ENCODE peak calls at places on chromosome 15, in seven cellular contexts. M is H9, Q is IMR-90, J is mesenchymal stem cell, W is mesendoderm, V is H1, N is trophoblast cell. Y is an unnamed sample.
A peak's percentile ranks its signal among the peaks of the same experiment; 100 is the strongest.

GRCh38 chr15:75428152-75428551 is 23.3 kb downstream of the SIN3A start:
- DNase-seq in M (no peak), Q (no peak), J (no peak), W (no peak), V (no peak), N (no peak), Y (no peak)

GRCh38 chr15:72782993-72783562 is 480 bp downstream of the ADPGK start:
- DNase-seq in M (no peak), Q (peak; percentile 27), J (peak; percentile 88), W (peak; percentile 74), V (no peak), N (peak; percentile 15), Y (no peak)

GRCh38 chr15:51331141-51331540 is 7.3 kb downstream of the CYP19A1 start:
- DNase-seq in M (no peak), Q (peak; percentile 25), J (no peak), W (peak; percentile 59), V (no peak), N (peak; percentile 54), Y (no peak)

GRCh38 chr15:74798388-74799254 is 14.0 kb upstream of the LMAN1L start:
- DNase-seq in M (no peak), Q (no peak), J (no peak), W (no peak), V (no peak), N (no peak), Y (no peak)

GRCh38 chr15:53918180-53919079 is 59.8 kb upstream of the UNC13C start:
- DNase-seq in M (no peak), Q (no peak), J (no peak), W (peak; percentile 62), V (no peak), N (no peak), Y (no peak)

GRCh38 chr15:77497942-77498361 is 77.3 kb downstream of the HMG20A start:
- DNase-seq in M (no peak), Q (peak; percentile 29), J (peak; percentile 18), W (no peak), V (no peak), N (no peak), Y (no peak)

GRCh38 chr15:74977599-74977998 is 17.8 kb upstream of the SCAMP5 start:
- DNase-seq in M (no peak), Q (no peak), J (no peak), W (no peak), V (no peak), N (no peak), Y (no peak)

GRCh38 chr15:64490598-64491259 is 30.4 kb downstream of the ZNF609 start:
- DNase-seq in M (no peak), Q (peak; percentile 78), J (no peak), W (peak; percentile 82), V (no peak), N (peak; percentile 34), Y (no peak)

GRCh38 chr15:25933456-25934158 is 70.5 kb upstream of the ATP10A start:
- DNase-seq in M (peak; percentile 86), Q (peak; percentile 87), J (peak; percentile 6), W (peak; percentile 92), V (peak; percentile 74), N (peak; percentile 75), Y (peak; percentile 51)

GRCh38 chr15:69098688-69099087 is 61.7 kb upstream of the GLCE start:
- DNase-seq in M (no peak), Q (no peak), J (no peak), W (no peak), V (no peak), N (no peak), Y (no peak)

GRCh38 chr15:75037685-75038084 is 14.3 kb downstream of the PPCDC start:
- DNase-seq in M (no peak), Q (no peak), J (no peak), W (no peak), V (no peak), N (no peak), Y (no peak)

GRCh38 chr15:45550436-45550835 is 27.9 kb upstream of the SLC30A4 start:
- DNase-seq in M (no peak), Q (peak; percentile 47), J (no peak), W (no peak), V (no peak), N (no peak), Y (no peak)

GRCh38 chr15:77409259-77410156 is 10.4 kb downstream of the PEAK1 start:
- DNase-seq in M (no peak), Q (no peak), J (peak; percentile 18), W (no peak), V (no peak), N (no peak), Y (no peak)

GRCh38 chr15:99504071-99504822 is 61.5 kb upstream of the MEF2A start:
- DNase-seq in M (no peak), Q (no peak), J (no peak), W (no peak), V (no peak), N (no peak), Y (no peak)

GRCh38 chr15:38260077-38260476 is 7.4 kb downstream of the SPRED1 start:
- DNase-seq in M (no peak), Q (peak; percentile 32), J (peak; percentile 40), W (peak; percentile 93), V (no peak), N (no peak), Y (no peak)

GRCh38 chr15:37137221-37137620 is 36.9 kb upstream of the MEIS2 start:
- DNase-seq in M (no peak), Q (peak; percentile 28), J (no peak), W (no peak), V (no peak), N (no peak), Y (no peak)

GRCh38 chr15:37138586-37138985 is 38.2 kb upstream of the MEIS2 start:
- DNase-seq in M (no peak), Q (no peak), J (no peak), W (no peak), V (no peak), N (no peak), Y (no peak)

GRCh38 chr15:37142371-37142770 is 42.0 kb upstream of the MEIS2 start:
- DNase-seq in M (no peak), Q (no peak), J (no peak), W (no peak), V (no peak), N (no peak), Y (no peak)

GRCh38 chr15:37143351-37143750 is 43.0 kb upstream of the MEIS2 start:
- DNase-seq in M (no peak), Q (no peak), J (no peak), W (peak; percentile 41), V (no peak), N (no peak), Y (no peak)

GRCh38 chr15:37140531-37141053 is 40.2 kb upstream of the MEIS2 start:
- DNase-seq in M (no peak), Q (peak; percentile 30), J (no peak), W (no peak), V (no peak), N (no peak), Y (no peak)
- H3K27ac ChIP-seq in M (no peak overlapping the region), Q (no peak overlapping the region), J (no peak overlapping the region), W (no peak overlapping the region), V (no peak overlapping the region), N (no peak overlapping the region), Y (no peak overlapping the region)

GRCh38 chr15:67611803-67612369 is 69.4 kb downstream of the MAP2K5 start:
- DNase-seq in M (no peak), Q (peak; percentile 69), J (peak; percentile 16), W (no peak), V (no peak), N (no peak), Y (no peak)

GRCh38 chr15:67603063-67603462 is 60.6 kb downstream of the MAP2K5 start:
- DNase-seq in M (no peak), Q (no peak), J (no peak), W (no peak), V (no peak), N (no peak), Y (no peak)

GRCh38 chr15:67606742-67607141 is 64.2 kb downstream of the MAP2K5 start:
- DNase-seq in M (no peak), Q (no peak), J (no peak), W (no peak), V (no peak), N (no peak), Y (no peak)

GRCh38 chr15:67607959-67608605 is 65.6 kb downstream of the MAP2K5 start:
- DNase-seq in M (no peak), Q (no peak), J (no peak), W (no peak), V (no peak), N (no peak), Y (no peak)

GRCh38 chr15:67607329-67607728 is 64.8 kb downstream of the MAP2K5 start:
- DNase-seq in M (no peak), Q (no peak), J (no peak), W (no peak), V (no peak), N (no peak), Y (no peak)
- H4K8ac ChIP-seq in M (no peak overlapping the region), Q (no peak overlapping the region), J (no peak overlapping the region), W (no peak overlapping the region), V (no peak overlapping the region), N (no peak overlapping the region), Y (no peak overlapping the region)

DNA sequence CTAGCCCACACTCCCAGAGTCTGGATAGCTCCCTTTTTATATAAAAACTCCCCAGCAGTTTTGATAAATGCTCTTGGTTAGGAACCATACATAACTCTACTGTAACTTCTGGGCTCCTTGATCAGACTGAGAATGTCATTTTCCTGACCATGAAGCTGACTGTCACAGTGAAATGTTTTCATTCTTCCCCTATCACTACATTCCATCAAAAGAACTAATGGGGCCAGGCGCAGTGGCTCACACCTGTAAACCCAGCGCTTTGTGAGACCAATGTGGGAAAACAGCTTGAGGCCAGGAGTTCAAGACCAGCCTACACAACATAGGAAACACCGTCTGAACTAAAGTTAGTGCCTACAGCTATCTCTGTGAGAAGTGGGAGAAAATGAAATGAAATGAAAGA is 72.8 kb upstream of the MYO5C start:
- DNase-seq in M (no peak), Q (no peak), J (no peak), W (peak; percentile 79), V (no peak), N (peak; percentile 68), Y (no peak)
- H3K18ac ChIP-seq in M (no peak overlapping the region), Q (no peak overlapping the region), J (no peak overlapping the region), W (no peak overlapping the region), V (no peak overlapping the region), N (no peak overlapping the region), Y (no peak overlapping the region)

GRCh38 chr15:96349034-96349932 is 18.8 kb downstream of the NR2F2 start:
- DNase-seq in M (no peak), Q (no peak), J (peak; percentile 29), W (no peak), V (no peak), N (no peak), Y (no peak)
- H3K27ac ChIP-seq in M (no peak overlapping the region), Q (no peak overlapping the region), J (peak overlapping the region; percentile 67), W (no peak overlapping the region), V (no peak overlapping the region), N (no peak overlapping the region), Y (no peak overlapping the region)

DNA sequence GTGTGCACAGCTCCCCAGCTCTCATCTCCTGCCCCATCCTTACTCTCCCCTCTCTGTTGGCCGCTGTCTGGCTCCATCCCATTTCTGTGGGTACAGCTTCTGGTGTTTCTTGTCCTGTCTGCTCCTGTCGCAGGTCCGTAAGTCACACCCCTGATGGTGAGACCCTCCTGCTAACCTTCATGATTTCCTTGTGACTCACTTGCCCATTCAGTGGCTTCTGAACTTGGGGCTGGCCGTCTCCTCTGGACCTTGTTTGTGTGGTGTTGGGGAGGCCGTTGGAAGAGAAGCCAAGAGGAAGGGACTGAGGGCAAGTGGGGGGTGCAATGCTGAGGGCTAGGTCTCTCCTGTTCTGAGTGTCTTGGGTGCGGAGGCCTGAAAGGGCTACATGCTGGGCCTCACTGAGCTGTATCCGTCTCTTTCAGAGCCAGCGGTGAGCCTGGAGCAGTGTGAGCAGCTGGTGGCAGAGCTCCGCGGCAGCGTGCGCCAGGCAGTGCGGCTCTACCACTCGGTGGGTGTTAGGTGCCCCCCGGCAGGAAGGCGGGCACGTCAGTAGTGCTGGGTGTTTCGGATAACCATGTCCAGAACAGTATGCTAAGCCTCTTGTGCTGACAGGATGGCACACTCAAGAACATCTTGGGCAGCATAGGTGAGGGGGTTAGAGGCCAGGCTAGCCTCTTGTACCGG is 3.7 kb upstream of the JMJD7 start:
- DNase-seq in M (no peak), Q (no peak), J (no peak), W (no peak), V (no peak), N (no peak), Y (no peak)
- H4K8ac ChIP-seq in M (no peak overlapping the region), Q (no peak overlapping the region), J (no peak overlapping the region), W (no peak overlapping the region), V (no peak overlapping the region), N (no peak overlapping the region), Y (no peak overlapping the region)